ENCODE peak calls at places on chromosomes 3 and 15, in five cellular contexts. E is caudate nucleus; W is tibial artery; O is activated CD4-positive, alpha-beta T cell treated with anti-CD3 and anti-CD28 coated beads for 24 hours; A is RWPE1. J is an unnamed sample.

GRCh38 chr3:195796795-195797194 is 14.9 kb downstream of the MUC4 start:
- DNase-seq in E (no peak), W (no peak), O (no peak), A (no peak), J (peak)

GRCh38 chr3:155153242-155154186 is 73.4 kb downstream of the MME start:
- DNase-seq in E (no peak), W (no peak), O (no peak), A (no peak), J (peak)

GRCh38 chr3:193831495-193832455 is 238.8 kb downstream of the OPA1 start:
- DNase-seq in E (no peak), W (no peak), O (no peak), A (peak), J (no peak)

GRCh38 chr15:60390931-60391501 is 6.8 kb downstream of the ANXA2 start:
- DNase-seq in E (no peak), W (peak), O (no peak), A (peak), J (peak)

GRCh38 chr3:118269537-118270125 is 765.0 kb downstream of the IGSF11 start:
- DNase-seq in E (no peak), W (no peak), O (no peak), A (no peak), J (no peak)

GRCh38 chr3:170232266-170232665 is 10.0 kb downstream of the PRKCI start:
- DNase-seq in E (no peak), W (no peak), O (no peak), A (no peak), J (no peak)

GRCh38 chr3:18389108-18389733 is 35.9 kb downstream of the SATB1 start:
- DNase-seq in E (no peak), W (no peak), O (no peak), A (peak), J (no peak)

GRCh38 chr3:196166741-196167140 is 44.5 kb downstream of the ZDHHC19 start:
- DNase-seq in E (no peak), W (no peak), O (no peak), A (no peak), J (peak)

GRCh38 chr15:41559489-41560177 is 621 bp downstream of the TYRO3 start:
- DNase-seq in E (no peak), W (no peak), O (no peak), A (no peak), J (peak)

GRCh38 chr3:51311055-51311454 is 74.0 kb upstream of the MANF start:
- DNase-seq in E (no peak), W (no peak), O (no peak), A (peak), J (peak)

GRCh38 chr15:82646250-82647044 is 716 bp downstream of the CPEB1 start:
- DNase-seq in E (peak), W (no peak), O (peak), A (no peak), J (no peak)

GRCh38 chr3:126676919-126677705 is 22.2 kb upstream of the TXNRD3 start:
- DNase-seq in E (no peak), W (no peak), O (no peak), A (no peak), J (peak)

GRCh38 chr15:101308604-101309435 is 13.8 kb upstream of the SNRPA1 start:
- DNase-seq in E (no peak), W (no peak), O (no peak), A (no peak), J (peak)

GRCh38 chr3:127006781-127007436 is 24.0 kb downstream of the PLXNA1 start:
- DNase-seq in E (no peak), W (no peak), O (no peak), A (peak), J (no peak)

GRCh38 chr3:22979581-22979980 is 223.5 kb upstream of the UBE2E2 start:
- DNase-seq in E (no peak), W (no peak), O (no peak), A (no peak), J (no peak)

GRCh38 chr3:126133606-126134005 is 46.8 kb downstream of the ALDH1L1 start:
- DNase-seq in E (no peak), W (peak), O (no peak), A (no peak), J (no peak)

GRCh38 chr3:42504334-42505202 is 2.1 kb downstream of the VIPR1 start:
- DNase-seq in E (no peak), W (peak), O (no peak), A (no peak), J (peak)

GRCh38 chr15:61050844-61051569 is 178.1 kb downstream of the RORA start:
- DNase-seq in E (no peak), W (no peak), O (no peak), A (no peak), J (no peak)

GRCh38 chr15:92006186-92007028 is 152.9 kb downstream of the SLCO3A1 start:
- DNase-seq in E (no peak), W (no peak), O (no peak), A (no peak), J (no peak)

GRCh38 chr3:95442766-95443165 is 1371.6 kb upstream of the EPHA6 start:
- DNase-seq in E (no peak), W (no peak), O (no peak), A (no peak), J (no peak)

GRCh38 chr15:37100109-37100873 is at the start of gene MEIS2:
- DNase-seq in E (peak), W (peak), O (no peak), A (peak), J (peak)